ENCODE peak calls at places on chromosome 9, in nine cellular contexts. One of them, this sample, is unnamed.

GRCh38 chr9:33637881-33638280 is 113.8 kb downstream of the ANKRD18B start:
- DNase-seq in activated naive CD4-positive, alpha-beta T cell: no peak
- DNase-seq in activated T-cell treated with anti-CD3 and anti-CD28 coated beads for 1 hour: no peak
- DNase-seq in gastrocnemius medialis: no peak
- DNase-seq in EH: no peak
- DNase-seq in ecto neural progenitor cell: no peak
- DNase-seq in HuH-7: no peak
- DNase-seq in upper lobe of right lung: no peak
- DNase-seq in T-cell: no peak
- DNase-seq in this sample: no peak

GRCh38 chr9:126673689-126674364 is 60.1 kb downstream of the LMX1B start:
- DNase-seq in EH: no peak
- DNase-seq in ecto neural progenitor cell: peak
- DNase-seq in activated T-cell treated with anti-CD3 and anti-CD28 coated beads for 1 hour: no peak
- DNase-seq in T-cell: no peak
- DNase-seq in activated naive CD4-positive, alpha-beta T cell: no peak
- DNase-seq in upper lobe of right lung: no peak
- DNase-seq in HuH-7: no peak
- DNase-seq in gastrocnemius medialis: no peak
- DNase-seq in this sample: no peak

GRCh38 chr9:3074247-3074646 is 230.4 kb upstream of the PUM3 start:
- DNase-seq in gastrocnemius medialis: no peak
- DNase-seq in EH: peak
- DNase-seq in ecto neural progenitor cell: no peak
- DNase-seq in T-cell: no peak
- DNase-seq in upper lobe of right lung: no peak
- DNase-seq in HuH-7: no peak
- DNase-seq in activated naive CD4-positive, alpha-beta T cell: no peak
- DNase-seq in activated T-cell treated with anti-CD3 and anti-CD28 coated beads for 1 hour: no peak
- DNase-seq in this sample: no peak

GRCh38 chr9:20623021-20623747 is 885 bp upstream of the MLLT3 start:
- DNase-seq in T-cell: peak
- DNase-seq in activated naive CD4-positive, alpha-beta T cell: peak
- DNase-seq in ecto neural progenitor cell: peak
- DNase-seq in upper lobe of right lung: peak
- DNase-seq in activated T-cell treated with anti-CD3 and anti-CD28 coated beads for 1 hour: peak
- DNase-seq in EH: no peak
- DNase-seq in HuH-7: no peak
- DNase-seq in gastrocnemius medialis: peak
- DNase-seq in this sample: no peak

GRCh38 chr9:120531683-120532300 is 48.2 kb downstream of the CDK5RAP2 start:
- DNase-seq in activated naive CD4-positive, alpha-beta T cell: no peak
- DNase-seq in EH: peak
- DNase-seq in gastrocnemius medialis: no peak
- DNase-seq in ecto neural progenitor cell: no peak
- DNase-seq in T-cell: no peak
- DNase-seq in activated T-cell treated with anti-CD3 and anti-CD28 coated beads for 1 hour: no peak
- DNase-seq in upper lobe of right lung: no peak
- DNase-seq in HuH-7: peak
- DNase-seq in this sample: no peak

GRCh38 chr9:115672477-115673316 is 480.9 kb upstream of the PAPPA start:
- DNase-seq in ecto neural progenitor cell: no peak
- DNase-seq in activated naive CD4-positive, alpha-beta T cell: no peak
- DNase-seq in upper lobe of right lung: no peak
- DNase-seq in activated T-cell treated with anti-CD3 and anti-CD28 coated beads for 1 hour: no peak
- DNase-seq in gastrocnemius medialis: no peak
- DNase-seq in HuH-7: no peak
- DNase-seq in T-cell: no peak
- DNase-seq in EH: peak
- DNase-seq in this sample: no peak

GRCh38 chr9:82124090-82124489 is 135.5 kb downstream of the SPATA31D1 start:
- DNase-seq in upper lobe of right lung: no peak
- DNase-seq in activated T-cell treated with anti-CD3 and anti-CD28 coated beads for 1 hour: no peak
- DNase-seq in gastrocnemius medialis: no peak
- DNase-seq in EH: peak
- DNase-seq in HuH-7: no peak
- DNase-seq in T-cell: no peak
- DNase-seq in ecto neural progenitor cell: no peak
- DNase-seq in activated naive CD4-positive, alpha-beta T cell: no peak
- DNase-seq in this sample: no peak

GRCh38 chr9:89529243-89530030 is 31.5 kb upstream of the SEMA4D start:
- DNase-seq in ecto neural progenitor cell: no peak
- DNase-seq in EH: no peak
- DNase-seq in HuH-7: no peak
- DNase-seq in activated T-cell treated with anti-CD3 and anti-CD28 coated beads for 1 hour: no peak
- DNase-seq in upper lobe of right lung: no peak
- DNase-seq in T-cell: no peak
- DNase-seq in gastrocnemius medialis: no peak
- DNase-seq in activated naive CD4-positive, alpha-beta T cell: no peak
- DNase-seq in this sample: no peak

GRCh38 chr9:136688274-136689107 is 1.2 kb upstream of the AGPAT2 start:
- DNase-seq in gastrocnemius medialis: no peak
- DNase-seq in upper lobe of right lung: peak
- DNase-seq in activated T-cell treated with anti-CD3 and anti-CD28 coated beads for 1 hour: no peak
- DNase-seq in HuH-7: no peak
- DNase-seq in activated naive CD4-positive, alpha-beta T cell: no peak
- DNase-seq in T-cell: no peak
- DNase-seq in ecto neural progenitor cell: no peak
- DNase-seq in EH: no peak
- DNase-seq in this sample: no peak

GRCh38 chr9:107999890-108000289 is 510.3 kb upstream of the KLF4 start:
- DNase-seq in HuH-7: no peak
- DNase-seq in upper lobe of right lung: no peak
- DNase-seq in EH: peak
- DNase-seq in activated T-cell treated with anti-CD3 and anti-CD28 coated beads for 1 hour: no peak
- DNase-seq in ecto neural progenitor cell: no peak
- DNase-seq in gastrocnemius medialis: no peak
- DNase-seq in T-cell: no peak
- DNase-seq in activated naive CD4-positive, alpha-beta T cell: no peak
- DNase-seq in this sample: no peak

GRCh38 chr9:126793686-126794417 is 11.0 kb upstream of the ZBTB43 start:
- DNase-seq in upper lobe of right lung: peak
- DNase-seq in T-cell: no peak
- DNase-seq in gastrocnemius medialis: no peak
- DNase-seq in activated naive CD4-positive, alpha-beta T cell: no peak
- DNase-seq in ecto neural progenitor cell: no peak
- DNase-seq in activated T-cell treated with anti-CD3 and anti-CD28 coated beads for 1 hour: no peak
- DNase-seq in HuH-7: no peak
- DNase-seq in EH: no peak
- DNase-seq in this sample: no peak

GRCh38 chr9:38380230-38380871 is 12.2 kb upstream of the ALDH1B1 start:
- DNase-seq in activated T-cell treated with anti-CD3 and anti-CD28 coated beads for 1 hour: no peak
- DNase-seq in ecto neural progenitor cell: peak
- DNase-seq in EH: peak
- DNase-seq in gastrocnemius medialis: peak
- DNase-seq in activated naive CD4-positive, alpha-beta T cell: no peak
- DNase-seq in T-cell: no peak
- DNase-seq in upper lobe of right lung: no peak
- DNase-seq in HuH-7: no peak
- DNase-seq in this sample: no peak

GRCh38 chr9:89635007-89635742 is 30.4 kb downstream of the GADD45G start:
- DNase-seq in ecto neural progenitor cell: no peak
- DNase-seq in gastrocnemius medialis: no peak
- DNase-seq in EH: peak
- DNase-seq in activated T-cell treated with anti-CD3 and anti-CD28 coated beads for 1 hour: no peak
- DNase-seq in HuH-7: no peak
- DNase-seq in activated naive CD4-positive, alpha-beta T cell: no peak
- DNase-seq in upper lobe of right lung: peak
- DNase-seq in T-cell: no peak
- DNase-seq in this sample: no peak

GRCh38 chr9:122191519-122191918 is 31.8 kb downstream of the MORN5 start:
- DNase-seq in HuH-7: no peak
- DNase-seq in activated T-cell treated with anti-CD3 and anti-CD28 coated beads for 1 hour: no peak
- DNase-seq in ecto neural progenitor cell: no peak
- DNase-seq in T-cell: no peak
- DNase-seq in upper lobe of right lung: no peak
- DNase-seq in activated naive CD4-positive, alpha-beta T cell: no peak
- DNase-seq in EH: no peak
- DNase-seq in gastrocnemius medialis: no peak
- DNase-seq in this sample: no peak

GRCh38 chr9:135905380-135906282 is 1.7 kb downstream of the CAMSAP1 start:
- DNase-seq in activated naive CD4-positive, alpha-beta T cell: no peak
- DNase-seq in ecto neural progenitor cell: no peak
- DNase-seq in HuH-7: no peak
- DNase-seq in T-cell: no peak
- DNase-seq in EH: no peak
- DNase-seq in gastrocnemius medialis: no peak
- DNase-seq in upper lobe of right lung: peak
- DNase-seq in activated T-cell treated with anti-CD3 and anti-CD28 coated beads for 1 hour: no peak
- DNase-seq in this sample: no peak

GRCh38 chr9:132575005-132575609 is 7.3 kb upstream of the BARHL1 start:
- DNase-seq in gastrocnemius medialis: peak
- DNase-seq in activated naive CD4-positive, alpha-beta T cell: no peak
- DNase-seq in upper lobe of right lung: peak
- DNase-seq in EH: peak
- DNase-seq in activated T-cell treated with anti-CD3 and anti-CD28 coated beads for 1 hour: peak
- DNase-seq in T-cell: peak
- DNase-seq in ecto neural progenitor cell: peak
- DNase-seq in HuH-7: peak
- DNase-seq in this sample: no peak

GRCh38 chr9:36470891-36471290 is 70.8 kb upstream of the RNF38 start:
- DNase-seq in EH: peak
- DNase-seq in activated naive CD4-positive, alpha-beta T cell: peak
- DNase-seq in activated T-cell treated with anti-CD3 and anti-CD28 coated beads for 1 hour: peak
- DNase-seq in gastrocnemius medialis: peak
- DNase-seq in upper lobe of right lung: peak
- DNase-seq in T-cell: peak
- DNase-seq in ecto neural progenitor cell: no peak
- DNase-seq in HuH-7: no peak
- DNase-seq in this sample: no peak

GRCh38 chr9:114394523-114395193 is 6.9 kb upstream of the AKNA start:
- DNase-seq in HuH-7: no peak
- DNase-seq in upper lobe of right lung: no peak
- DNase-seq in ecto neural progenitor cell: no peak
- DNase-seq in activated T-cell treated with anti-CD3 and anti-CD28 coated beads for 1 hour: no peak
- DNase-seq in EH: no peak
- DNase-seq in T-cell: no peak
- DNase-seq in activated naive CD4-positive, alpha-beta T cell: no peak
- DNase-seq in gastrocnemius medialis: no peak
- DNase-seq in this sample: no peak

GRCh38 chr9:115015018-115015635 is 84.7 kb upstream of the TNFSF8 start:
- DNase-seq in EH: peak
- DNase-seq in HuH-7: peak
- DNase-seq in activated T-cell treated with anti-CD3 and anti-CD28 coated beads for 1 hour: no peak
- DNase-seq in gastrocnemius medialis: no peak
- DNase-seq in ecto neural progenitor cell: no peak
- DNase-seq in upper lobe of right lung: no peak
- DNase-seq in T-cell: no peak
- DNase-seq in activated naive CD4-positive, alpha-beta T cell: no peak
- DNase-seq in this sample: no peak

This sample was measured in SIG-M5.